ENCODE peak calls at places on chromosomes 3 and 15, in six cellular contexts. G, R, N, U, C and B are unnamed samples.

GRCh38 chr3:175270199-175270837 is 411.2 kb downstream of the NAALADL2 start:
- DNase-seq in G (no peak), N (no peak), C (no peak), U (peak), R (no peak), B (no peak)

GRCh38 chr3:169362261-169362660 is 301.3 kb downstream of the MECOM start:
- DNase-seq in R (no peak), C (no peak), U (peak), N (no peak), G (no peak), B (no peak)

GRCh38 chr3:166829896-166830295 is 550.2 kb downstream of the ZBBX start:
- DNase-seq in G (no peak), R (no peak), C (no peak), U (no peak), N (no peak), B (no peak)

GRCh38 chr15:66754789-66755188 is 52.8 kb downstream of the SMAD6 start:
- DNase-seq in R (no peak), N (no peak), C (no peak), G (no peak), U (no peak), B (no peak)

GRCh38 chr3:167051421-167051820 is 328.7 kb downstream of the ZBBX start:
- DNase-seq in U (no peak), G (no peak), C (no peak), R (no peak), N (no peak), B (no peak)

GRCh38 chr3:9028134-9028533 is 64.9 kb upstream of the RAD18 start:
- DNase-seq in R (no peak), U (peak), G (no peak), C (peak), N (no peak), B (no peak)

GRCh38 chr3:175059788-175060187 is 200.7 kb downstream of the NAALADL2 start:
- DNase-seq in R (no peak), C (no peak), U (no peak), G (peak), N (no peak), B (no peak)

GRCh38 chr15:92869977-92870644 is 30.0 kb upstream of the CHD2 start:
- DNase-seq in G (no peak), N (no peak), R (no peak), U (peak), C (no peak), B (no peak)

GRCh38 chr3:134302674-134303073 is 52.0 kb upstream of the RYK start:
- DNase-seq in G (no peak), N (no peak), C (no peak), U (no peak), R (no peak), B (no peak)

GRCh38 chr3:134300520-134300919 is 49.9 kb upstream of the RYK start:
- DNase-seq in U (no peak), C (no peak), R (no peak), G (no peak), N (no peak), B (no peak)

GRCh38 chr3:134299888-134300206 is 49.2 kb upstream of the RYK start:
- DNase-seq in R (no peak), C (no peak), G (no peak), N (no peak), U (no peak), B (no peak)

GRCh38 chr3:134298281-134298680 is 47.6 kb upstream of the RYK start:
- DNase-seq in N (no peak), U (no peak), G (no peak), C (no peak), R (no peak), B (no peak)

GRCh38 chr3:134299185-134299887 is 48.7 kb upstream of the RYK start:
- DNase-seq in G (peak), N (no peak), U (peak), C (no peak), R (no peak), B (no peak)
- TF ChIP-seq CTCF in G (peak), N (peak), U (peak), C (no peak), R (peak), B (no peak)

GRCh38 chr3:137970914-137971831 is 38.8 kb upstream of the CLDN18 start:
- DNase-seq in R (no peak), U (peak), G (peak), C (peak), N (peak), B (peak)
- TF ChIP-seq CTCF in R (peak), U (peak), G (peak), C (peak), N (peak), B (peak)

GRCh38 chr3:160477750-160478149 is 28.2 kb upstream of the TRIM59 start:
- DNase-seq in R (no peak), U (no peak), C (no peak), N (no peak), G (no peak), B (no peak)

GRCh38 chr3:160479376-160479775 is 29.8 kb upstream of the TRIM59 start:
- DNase-seq in N (no peak), C (no peak), U (no peak), R (no peak), G (no peak), B (no peak)

GRCh38 chr3:160475889-160476288 is 26.3 kb upstream of the TRIM59 start:
- DNase-seq in R (no peak), C (no peak), U (peak), G (no peak), N (no peak), B (no peak)

GRCh38 chr3:160480931-160481330 is 31.3 kb upstream of the TRIM59 start:
- DNase-seq in G (no peak), C (no peak), R (no peak), N (no peak), U (peak), B (no peak)

DNA sequence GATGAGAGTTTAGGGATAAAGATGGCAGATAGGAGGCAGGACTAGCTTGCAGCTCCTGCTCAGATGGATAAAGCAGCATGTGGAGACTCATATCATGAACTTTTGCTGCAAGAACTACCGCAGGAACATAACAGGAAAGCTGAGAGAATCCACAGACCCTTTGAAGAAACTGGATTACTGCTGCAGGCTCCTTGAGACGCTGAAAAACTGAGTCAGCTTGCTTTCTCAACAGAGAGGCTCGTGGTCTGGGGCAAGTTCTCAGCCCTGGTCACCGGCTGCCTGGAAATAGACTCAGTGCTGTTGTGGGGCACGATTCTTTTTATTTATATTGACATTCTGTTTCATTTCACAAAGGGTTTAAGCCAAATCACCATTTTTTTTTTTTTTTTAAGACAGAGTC is 28.8 kb upstream of the TRIM59 start:
- DNase-seq in C (no peak), R (no peak), G (no peak), N (no peak), U (peak), B (no peak)
- TF ChIP-seq CTCF in C (no peak), R (no peak), G (no peak), N (no peak), U (no peak), B (no peak)

GRCh38 chr3:63331520-63331919 is 53.4 kb downstream of the SYNPR start:
- DNase-seq in U (no peak), C (no peak), G (peak), N (no peak), R (no peak), B (no peak)

GRCh38 chr3:63328386-63328785 is 50.3 kb downstream of the SYNPR start:
- DNase-seq in U (peak), C (no peak), G (no peak), N (no peak), R (no peak), B (no peak)

GRCh38 chr3:63333815-63334214 is 55.7 kb downstream of the SYNPR start:
- DNase-seq in R (no peak), N (no peak), G (no peak), C (no peak), U (peak), B (no peak)
- TF ChIP-seq CTCF in R (no peak), N (no peak), G (peak), C (no peak), U (peak), B (no peak)

DNA sequence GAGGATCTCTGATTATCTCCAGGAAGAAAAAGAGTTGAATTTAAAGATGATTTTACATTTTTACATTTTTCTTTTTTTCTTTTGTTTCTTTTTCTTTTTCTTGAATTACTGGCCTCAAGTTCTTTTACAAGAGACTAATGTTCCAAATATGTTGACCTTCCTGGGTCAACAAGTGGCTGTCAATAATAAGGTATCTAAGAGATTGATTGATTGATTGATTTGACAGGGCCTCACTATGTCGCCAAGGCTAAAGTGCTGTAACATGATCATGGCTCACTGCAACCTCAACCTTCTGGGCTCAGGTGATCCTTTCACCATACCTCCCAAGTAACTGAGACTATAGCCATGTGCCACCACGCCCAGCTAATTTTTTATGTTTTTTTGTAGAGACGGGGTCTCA is 44.6 kb downstream of the KIF9 start:
- DNase-seq in U (no peak), R (no peak), G (no peak), C (no peak), N (no peak), B (no peak)
- TF ChIP-seq CTCF in U (no peak), R (no peak), G (no peak), C (no peak), N (no peak), B (no peak)

GRCh38 chr3:41572092-41572491 is 372.8 kb downstream of the CTNNB1 start:
- DNase-seq in U (no peak), G (no peak), N (no peak), R (no peak), C (no peak), B (no peak)

GRCh38 chr3:41573591-41573990 is 374.3 kb downstream of the CTNNB1 start:
- DNase-seq in G (no peak), R (no peak), N (no peak), C (no peak), U (no peak), B (no peak)

GRCh38 chr3:41578798-41579197 is 379.5 kb downstream of the CTNNB1 start:
- DNase-seq in G (no peak), R (no peak), N (no peak), C (no peak), U (no peak), B (no peak)

GRCh38 chr3:41575754-41576153 is 376.4 kb downstream of the CTNNB1 start:
- DNase-seq in C (no peak), U (no peak), R (no peak), G (no peak), N (no peak), B (no peak)

GRCh38 chr3:41574900-41575299 is 375.6 kb downstream of the CTNNB1 start:
- DNase-seq in U (no peak), R (no peak), C (no peak), N (no peak), G (no peak), B (no peak)
- TF ChIP-seq CTCF in U (no peak), R (no peak), C (no peak), N (peak), G (no peak), B (no peak)